ENCODE peak calls at places on chromosomes 2 and 18, in seven cellular contexts. T is HCT116, E is H1, L is Panc1, M is GM12878, H is SK-N-SH, W is HepG2. U is an unnamed sample.

GRCh38 chr2:11022874-11023273 is 111.1 kb downstream of the KCNF1 start:
- DNase-seq in E (peak), H (no peak), W (peak), M (no peak), T (peak), L (no peak), U (no peak)

GRCh38 chr2:16012626-16013501 is 72.5 kb downstream of the MYCN start:
- DNase-seq in M (no peak), H (no peak), W (no peak), T (no peak), L (no peak), E (peak), U (no peak)

GRCh38 chr2:54638774-54639187 is 84.7 kb upstream of the EML6 start:
- DNase-seq in H (no peak), T (no peak), L (no peak), W (no peak), E (no peak), M (no peak), U (no peak)

GRCh38 chr18:79525556-79526467 is 130.1 kb downstream of the NFATC1 start:
- DNase-seq in T (no peak), W (no peak), E (peak), M (no peak), L (no peak), H (no peak), U (no peak)

GRCh38 chr2:46315103-46315890 is 18.1 kb downstream of the EPAS1 start:
- DNase-seq in M (no peak), H (peak), T (peak), E (no peak), L (peak), W (peak), U (peak)

GRCh38 chr2:127389778-127390435 is 2.1 kb upstream of the MAP3K2 start:
- DNase-seq in T (no peak), W (no peak), M (no peak), E (no peak), L (no peak), H (no peak), U (no peak)

GRCh38 chr18:59718108-59719057 is 21.2 kb upstream of the CCBE1 start:
- DNase-seq in L (no peak), W (no peak), M (no peak), T (no peak), E (no peak), H (peak), U (no peak)

GRCh38 chr2:73728043-73728442 is 9.1 kb downstream of the TPRKB start:
- DNase-seq in L (no peak), T (no peak), M (no peak), E (no peak), W (no peak), H (no peak), U (no peak)

GRCh38 chr2:121810959-121811853 is 55.8 kb downstream of the TSN start:
- DNase-seq in E (peak), M (no peak), L (peak), W (peak), T (peak), H (peak), U (peak)

GRCh38 chr18:57434536-57435494 is at the start of gene ONECUT2:
- DNase-seq in L (no peak), M (no peak), W (peak), E (peak), H (peak), T (peak), U (peak)

GRCh38 chr2:72278046-72278445 is 130.4 kb upstream of the CYP26B1 start:
- DNase-seq in M (no peak), L (no peak), H (no peak), T (no peak), W (no peak), E (no peak), U (no peak)

GRCh38 chr2:158740591-158740990 is 54.5 kb upstream of the DAPL1 start:
- DNase-seq in L (no peak), E (no peak), T (no peak), M (no peak), W (no peak), H (no peak), U (no peak)

GRCh38 chr18:6983366-6983765 is 134.2 kb downstream of the LAMA1 start:
- DNase-seq in M (no peak), W (no peak), L (no peak), H (no peak), E (no peak), T (no peak), U (no peak)

GRCh38 chr2:180696005-180696404 is 284.4 kb upstream of the UBE2E3 start:
- DNase-seq in W (no peak), M (no peak), T (no peak), E (no peak), L (no peak), H (no peak), U (no peak)

GRCh38 chr2:128404709-128405466 is 86.2 kb upstream of the HS6ST1 start:
- DNase-seq in E (no peak), H (peak), L (no peak), T (no peak), M (no peak), W (no peak), U (no peak)

GRCh38 chr2:58098254-58099096 is 51.9 kb downstream of the VRK2 start:
- DNase-seq in W (no peak), M (no peak), L (no peak), E (no peak), T (no peak), H (no peak), U (no peak)

GRCh38 chr2:64622443-64623231 is 31.1 kb downstream of the SERTAD2 start:
- DNase-seq in H (no peak), E (peak), T (no peak), W (no peak), M (no peak), L (no peak), U (no peak)

GRCh38 chr2:220687231-220687843 is 884.8 kb downstream of the EPHA4 start:
- DNase-seq in M (no peak), E (peak), L (peak), H (peak), T (peak), W (peak), U (peak)

GRCh38 chr2:96734899-96735585 is 4.8 kb downstream of the LMAN2L start:
- DNase-seq in W (no peak), H (no peak), L (no peak), T (no peak), E (no peak), M (no peak), U (no peak)

GRCh38 chr18:506264-506663 is 5.8 kb upstream of the COLEC12 start:
- DNase-seq in E (no peak), M (no peak), T (no peak), L (no peak), W (no peak), H (no peak), U (no peak)

GRCh38 chr2:128879161-128879560 is 560.5 kb upstream of the HS6ST1 start:
- DNase-seq in H (no peak), M (no peak), E (peak), T (no peak), L (no peak), W (no peak), U (no peak)

GRCh38 chr2:120814352-120814751 is 78.7 kb downstream of the GLI2 start:
- DNase-seq in E (no peak), L (no peak), T (no peak), W (no peak), M (no peak), H (no peak), U (no peak)

GRCh38 chr2:120469486-120469885 is 123.5 kb downstream of the INHBB start:
- DNase-seq in E (no peak), L (no peak), H (no peak), W (no peak), T (no peak), M (no peak), U (no peak)

GRCh38 chr2:119838179-119838578 is 78.5 kb downstream of the PTPN4 start:
- DNase-seq in T (no peak), H (no peak), M (no peak), L (no peak), E (no peak), W (no peak), U (no peak)

GRCh38 chr18:61466736-61467135 is 133.5 kb downstream of the CDH20 start:
- DNase-seq in M (no peak), T (no peak), H (no peak), E (no peak), W (no peak), L (no peak), U (no peak)

GRCh38 chr2:36355157-36355889 is at the start of gene CRIM1:
- DNase-seq in W (peak), L (no peak), E (peak), M (no peak), H (peak), T (peak), U (peak)

GRCh38 chr2:96541326-96541725 is 4.8 kb downstream of the ARID5A start:
- DNase-seq in T (no peak), H (peak), E (no peak), W (no peak), L (no peak), M (no peak), U (no peak)

GRCh38 chr18:26383454-26384270 is 157.4 kb downstream of the TAF4B start:
- DNase-seq in M (peak), W (peak), E (no peak), L (peak), T (peak), H (peak), U (peak)

GRCh38 chr2:206424134-206424533 is 19.2 kb upstream of the ADAM23 start:
- DNase-seq in T (no peak), W (no peak), M (no peak), L (no peak), E (no peak), H (no peak), U (no peak)

GRCh38 chr2:70994055-70994444 is 623 bp downstream of the TEX261 start:
- DNase-seq in T (no peak), L (no peak), H (no peak), E (no peak), W (no peak), M (no peak), U (peak)

GRCh38 chr2:160666677-160667061 is 173.1 kb upstream of the RBMS1 start:
- DNase-seq in W (no peak), T (no peak), M (no peak), L (no peak), H (no peak), E (no peak), U (no peak)

GRCh38 chr18:79548621-79548985 is 131.0 kb upstream of the CTDP1 start:
- DNase-seq in E (no peak), H (no peak), M (no peak), T (no peak), L (no peak), W (no peak), U (no peak)

GRCh38 chr2:189726849-189727248 is 35.7 kb downstream of the OSGEPL1 start:
- DNase-seq in L (no peak), H (no peak), M (no peak), E (no peak), T (no peak), W (no peak), U (no peak)

GRCh38 chr2:179268277-179268935 is 3.8 kb upstream of the SESTD1 start:
- DNase-seq in M (no peak), E (no peak), W (peak), L (no peak), T (no peak), H (no peak), U (no peak)

GRCh38 chr2:28374331-28374730 is 18.3 kb upstream of the FOSL2 start:
- DNase-seq in T (no peak), E (no peak), L (no peak), M (no peak), H (no peak), W (no peak), U (no peak)

GRCh38 chr2:29155578-29155977 is 40.4 kb downstream of the CLIP4 start:
- DNase-seq in T (no peak), W (no peak), M (no peak), E (no peak), H (no peak), L (no peak), U (no peak)

GRCh38 chr2:84846732-84847131 is 34.2 kb downstream of the TRABD2A start:
- DNase-seq in W (no peak), L (no peak), H (no peak), T (no peak), M (no peak), E (no peak), U (no peak)

GRCh38 chr2:3605013-3605961 is 10.4 kb downstream of the COLEC11 start:
- DNase-seq in E (peak), M (no peak), W (peak), H (peak), L (no peak), T (peak), U (peak)

GRCh38 chr2:202541137-202541536 is 93.6 kb upstream of the FAM117B start:
- DNase-seq in M (no peak), T (no peak), L (no peak), H (no peak), W (no peak), E (no peak), U (no peak)

DNA sequence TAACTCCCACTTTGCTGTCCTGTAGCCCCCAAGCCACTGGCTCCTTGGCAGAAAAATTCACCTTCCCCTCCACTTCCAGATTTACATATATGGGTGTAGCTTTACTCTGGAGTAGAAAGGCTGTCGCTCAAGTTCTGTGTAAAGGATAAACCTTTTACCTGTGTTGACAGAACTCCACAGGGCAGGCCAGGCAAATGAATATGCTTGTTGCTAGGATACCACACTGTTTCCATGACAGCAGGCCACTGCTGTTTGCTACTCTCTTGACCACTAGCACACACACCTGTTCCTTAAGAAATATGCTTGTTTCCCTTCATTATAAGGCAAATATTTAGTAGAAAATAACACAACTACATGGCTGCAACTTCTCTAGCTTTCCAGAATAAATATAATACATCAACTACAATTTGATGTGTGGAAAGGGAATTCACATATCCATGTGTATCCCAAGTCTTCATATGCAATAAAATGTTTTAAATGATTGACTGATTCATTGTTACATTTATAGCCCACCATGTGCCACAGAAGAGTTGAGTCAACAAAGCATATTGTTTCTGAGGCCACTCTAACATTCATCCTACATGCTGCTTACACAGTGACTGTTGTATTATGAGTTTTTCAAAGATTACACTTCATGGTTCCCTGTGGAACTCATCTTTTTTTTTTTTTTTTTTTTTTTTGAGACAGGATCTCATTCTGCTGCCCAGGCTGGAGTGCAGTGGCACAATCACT is 56.2 kb upstream of the ROCK1 start:
- DNase-seq in M (no peak), H (no peak), T (peak), W (peak), L (no peak), E (peak), U (no peak)
- TF ChIP-seq POLR2AphosphoS5 in M (no peak), H (no peak), T (no peak), W (no peak), L (no peak), E (no peak), U (no peak)

GRCh38 chr2:25808006-25808383 is 70.3 kb downstream of the ASXL2 start:
- DNase-seq in M (no peak), H (no peak), T (no peak), E (no peak), L (no peak), W (no peak), U (no peak)

GRCh38 chr2:25799301-25799700 is 79.0 kb downstream of the ASXL2 start:
- DNase-seq in W (no peak), L (no peak), H (no peak), T (no peak), M (no peak), E (no peak), U (no peak)

GRCh38 chr2:25806941-25807340 is 71.3 kb downstream of the ASXL2 start:
- DNase-seq in M (no peak), W (no peak), T (no peak), H (peak), L (no peak), E (no peak), U (no peak)

GRCh38 chr2:25805987-25806386 is 72.3 kb downstream of the ASXL2 start:
- DNase-seq in M (no peak), L (no peak), H (no peak), W (no peak), E (no peak), T (no peak), U (no peak)

DNA sequence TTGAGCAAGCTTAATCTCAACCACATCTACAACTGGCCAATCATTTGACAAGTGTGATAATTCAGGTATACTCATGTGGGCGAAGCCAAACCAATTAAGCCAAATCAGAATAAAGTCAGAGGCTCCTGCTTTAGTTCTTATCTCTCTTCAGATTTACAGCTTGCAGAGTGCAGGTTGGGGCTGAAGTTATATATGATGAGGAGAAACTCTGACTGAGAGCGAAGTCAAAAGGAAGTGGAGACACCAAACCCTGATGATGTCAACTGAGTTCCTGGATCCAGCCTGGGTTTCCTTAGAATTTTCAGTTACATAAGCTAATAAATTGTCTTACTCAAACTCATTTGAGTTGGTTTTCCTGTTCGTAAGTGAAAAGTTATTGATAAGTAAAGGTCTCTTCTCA is 73.9 kb downstream of the ASXL2 start:
- DNase-seq in T (no peak), W (no peak), H (no peak), L (no peak), E (no peak), M (no peak), U (no peak)
- TF ChIP-seq SIN3A in T (no peak), W (no peak), H (no peak), L (no peak), E (no peak), M (no peak), U (no peak)

GRCh38 chr2:240997856-240998705 is at the start of gene SNED1:
- DNase-seq in L (peak), M (no peak), E (peak), T (peak), W (peak), H (peak), U (peak)
- TF ChIP-seq POLR2AphosphoS5 in L (no peak), M (no peak), E (no peak), T (peak), W (no peak), H (no peak), U (no peak)

GRCh38 chr2:19363474-19363778 is 5.0 kb upstream of the OSR1 start:
- DNase-seq in M (no peak), W (no peak), L (no peak), H (no peak), T (no peak), E (peak), U (no peak)

GRCh38 chr2:19364014-19364413 is 5.6 kb upstream of the OSR1 start:
- DNase-seq in E (no peak), H (no peak), M (no peak), W (no peak), T (no peak), L (no peak), U (no peak)

GRCh38 chr2:19361325-19361990 is 3.0 kb upstream of the OSR1 start:
- DNase-seq in E (peak), L (no peak), M (no peak), H (peak), W (no peak), T (no peak), U (no peak)

GRCh38 chr2:19362094-19362649 is 3.7 kb upstream of the OSR1 start:
- DNase-seq in T (no peak), L (no peak), H (peak), M (no peak), W (no peak), E (no peak), U (no peak)

GRCh38 chr2:19362652-19363473 is 4.4 kb upstream of the OSR1 start:
- DNase-seq in H (peak), W (peak), T (peak), E (peak), L (peak), M (no peak), U (peak)
- TF ChIP-seq SIN3A in H (peak), W (no peak), T (no peak), E (no peak), L (no peak), M (no peak), U (no peak)

GRCh38 chr2:201132518-201132917 is 16.6 kb downstream of the CFLAR start:
- DNase-seq in W (no peak), E (no peak), H (no peak), T (no peak), L (no peak), M (no peak), U (no peak)
- TF ChIP-seq POLR2AphosphoS5 in W (no peak), E (no peak), H (no peak), T (no peak), L (no peak), M (peak), U (no peak)

GRCh38 chr2:9087151-9087681 is 83.7 kb upstream of the MBOAT2 start:
- DNase-seq in M (no peak), W (no peak), E (no peak), H (no peak), T (no peak), L (no peak), U (no peak)
- TF ChIP-seq SIN3A in M (no peak), W (no peak), E (no peak), H (no peak), T (no peak), L (no peak), U (no peak)

GRCh38 chr2:104914509-104914908 is 60.6 kb downstream of the POU3F3 start:
- DNase-seq in L (no peak), E (no peak), H (no peak), M (no peak), T (no peak), W (no peak), U (no peak)

GRCh38 chr2:104919127-104919526 is 65.2 kb downstream of the POU3F3 start:
- DNase-seq in W (peak), M (no peak), L (no peak), H (no peak), T (no peak), E (no peak), U (no peak)

GRCh38 chr2:104909317-104909716 is 55.4 kb downstream of the POU3F3 start:
- DNase-seq in M (no peak), W (no peak), T (no peak), L (no peak), E (no peak), H (no peak), U (no peak)

DNA sequence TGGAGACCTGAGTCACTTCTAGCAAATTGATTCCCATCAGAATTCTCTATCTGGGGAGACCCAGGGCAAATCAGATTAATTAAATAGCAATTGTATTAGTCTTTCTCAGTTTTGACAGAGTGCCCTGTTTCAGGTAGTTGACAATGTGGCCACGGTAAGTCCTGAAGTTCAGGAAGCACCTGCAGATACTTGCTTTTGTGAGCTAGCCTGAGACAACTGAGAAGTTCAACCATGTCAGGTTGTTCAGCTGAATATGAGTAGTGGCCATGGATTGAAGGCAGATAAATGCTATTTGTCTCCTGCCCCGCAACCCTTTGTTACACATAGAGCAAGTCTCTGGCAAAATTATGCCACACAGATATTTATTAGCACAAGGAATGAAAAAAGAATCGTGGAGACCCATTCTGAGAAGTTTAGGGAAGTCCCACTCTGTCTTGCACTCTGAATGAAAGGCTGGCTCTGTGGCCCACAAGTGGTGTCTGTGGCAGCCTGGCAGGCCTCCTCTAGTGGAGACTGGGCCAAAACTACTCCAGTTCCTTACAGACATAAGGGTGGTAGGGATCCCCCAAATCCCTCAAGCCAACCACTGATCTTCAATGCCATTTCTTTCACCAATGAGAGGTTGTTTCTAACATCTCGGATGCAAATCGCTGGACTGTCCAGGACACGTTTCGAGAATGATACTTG is 61.3 kb downstream of the POU3F3 start:
- DNase-seq in L (no peak), M (no peak), T (no peak), W (no peak), H (no peak), E (no peak), U (no peak)
- TF ChIP-seq POLR2AphosphoS5 in L (no peak), M (no peak), T (no peak), W (no peak), H (no peak), E (no peak), U (no peak)